ENCODE peak calls at places on chromosome 1, in four cellular contexts. T is K562, J is HepG2, S is GM12878. O is an unnamed sample.

GRCh38 chr1:147264158-147264768 is 21.8 kb downstream of the CHD1L start:
- DNase-seq in S (no peak), J (no peak), T (no peak), O (no peak)

GRCh38 chr1:241749041-241749798 is 97.1 kb downstream of the WDR64 start:
- DNase-seq in J (no peak), T (no peak), S (no peak), O (peak)

GRCh38 chr1:10965621-10966226 is 46.7 kb upstream of the TARDBP start:
- DNase-seq in J (no peak), T (no peak), S (peak), O (no peak)

GRCh38 chr1:111989531-111990025 is at the start of gene KCND3:
- DNase-seq in S (no peak), T (peak), J (no peak), O (peak)

GRCh38 chr1:180981596-180982387 is 40.9 kb downstream of the STX6 start:
- DNase-seq in T (no peak), J (no peak), S (peak), O (no peak)

GRCh38 chr1:41935226-41935625 is 16.5 kb upstream of the HIVEP3 start:
- DNase-seq in J (no peak), S (no peak), T (no peak), O (no peak)

GRCh38 chr1:234473123-234473522 is 5.9 kb downstream of the TARBP1 start:
- DNase-seq in T (no peak), J (no peak), S (no peak), O (no peak)

GRCh38 chr1:32798679-32799416 is 18.3 kb downstream of the YARS1 start:
- DNase-seq in J (no peak), S (peak), T (no peak), O (no peak)

GRCh38 chr1:17369466-17369865 is 2.5 kb upstream of the PADI6 start:
- DNase-seq in J (no peak), T (no peak), S (no peak), O (no peak)

GRCh38 chr1:155410931-155411330 is 90.2 kb downstream of the RUSC1 start:
- DNase-seq in J (no peak), S (peak), T (no peak), O (no peak)

GRCh38 chr1:154863702-154864174 is 6.3 kb downstream of the KCNN3 start:
- DNase-seq in T (peak), J (peak), S (peak), O (peak)

GRCh38 chr1:236794585-236795034 is 482 bp upstream of the MTR start:
- DNase-seq in T (no peak), S (no peak), J (no peak), O (no peak)

GRCh38 chr1:85278853-85279314 is 2.5 kb upstream of the BCL10 start:
- DNase-seq in J (no peak), T (peak), S (no peak), O (peak)

GRCh38 chr1:156804572-156805243 is 11.9 kb downstream of the SH2D2A start:
- DNase-seq in J (no peak), T (no peak), S (no peak), O (no peak)

GRCh38 chr1:84780000-84780716 is 89.9 kb upstream of the SSX2IP start:
- DNase-seq in S (no peak), T (no peak), J (no peak), O (no peak)

GRCh38 chr1:39491146-39491921 is at the start of gene BMP8A:
- DNase-seq in T (peak), J (peak), S (no peak), O (peak)

GRCh38 chr1:76059461-76059860 is 15.1 kb upstream of the ST6GALNAC3 start:
- DNase-seq in T (no peak), J (peak), S (no peak), O (no peak)

GRCh38 chr1:53590581-53591515 is 131.6 kb downstream of the DMRTB1 start:
- DNase-seq in J (no peak), S (no peak), T (no peak), O (no peak)

GRCh38 chr1:17819129-17819802 is 64.1 kb downstream of the ACTL8 start:
- DNase-seq in T (no peak), S (no peak), J (no peak), O (no peak)

GRCh38 chr1:226123591-226124471 is 61.3 kb downstream of the H3-3A start:
- DNase-seq in S (no peak), T (no peak), J (no peak), O (no peak)

GRCh38 chr1:40305451-40305850 is 11.6 kb downstream of the COL9A2 start:
- DNase-seq in J (no peak), S (no peak), T (no peak), O (peak)

GRCh38 chr1:202728951-202729350 is 18.7 kb upstream of the SYT2 start:
- DNase-seq in S (no peak), J (no peak), T (no peak), O (no peak)

GRCh38 chr1:18954270-18955071 is 2.0 kb downstream of the IFFO2 start:
- DNase-seq in T (no peak), S (no peak), J (no peak), O (no peak)

GRCh38 chr1:18957136-18957521 is 653 bp upstream of the IFFO2 start:
- DNase-seq in S (no peak), J (no peak), T (peak), O (no peak)

GRCh38 chr1:18955116-18955441 is 1.4 kb downstream of the IFFO2 start:
- DNase-seq in J (no peak), S (no peak), T (no peak), O (no peak)

GRCh38 chr1:18956189-18957135 is at the start of gene IFFO2:
- DNase-seq in J (peak), S (peak), T (peak), O (peak)

DNA sequence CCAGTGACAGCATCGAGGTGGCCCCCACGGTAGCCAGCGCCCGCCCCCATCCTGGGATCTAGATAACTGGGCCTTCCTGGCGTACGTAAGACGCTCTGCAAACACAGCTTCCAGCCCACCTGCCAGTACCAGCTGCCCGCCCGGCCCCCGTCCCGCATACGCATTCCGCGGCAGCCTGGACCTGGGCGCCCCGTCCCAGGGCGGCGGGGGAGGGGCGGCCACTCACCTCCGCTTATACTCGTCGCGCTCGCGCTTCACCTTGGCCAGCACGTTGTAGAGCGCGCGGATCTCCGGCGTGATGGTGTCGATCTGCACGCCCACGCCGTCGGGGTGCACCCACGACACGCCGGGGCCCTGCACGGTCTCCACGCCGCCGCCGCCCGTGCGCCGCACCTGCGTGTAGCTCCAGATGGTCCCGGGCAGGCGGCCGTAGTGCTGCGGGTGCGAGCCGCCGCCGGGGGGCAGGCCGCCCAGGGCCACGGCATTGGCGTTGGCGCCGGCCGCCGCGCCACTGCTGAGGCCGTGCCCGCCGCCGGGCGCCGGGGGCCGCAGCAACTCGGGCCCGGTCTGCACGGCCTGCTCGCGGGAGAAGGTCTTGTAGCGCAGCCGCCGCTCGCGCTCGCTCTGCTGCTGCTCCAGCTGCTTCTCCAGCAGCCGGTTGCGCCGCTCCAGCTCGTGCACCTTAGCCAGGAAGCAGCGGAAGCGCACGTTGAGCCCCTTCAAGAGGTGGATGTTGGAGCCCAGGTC is 861 bp downstream of the IFFO2 start:
- DNase-seq in J (no peak), T (peak), S (no peak), O (peak)
- TF ChIP-seq JUND in J (no peak), T (no peak), S (no peak), O (no peak)

DNA sequence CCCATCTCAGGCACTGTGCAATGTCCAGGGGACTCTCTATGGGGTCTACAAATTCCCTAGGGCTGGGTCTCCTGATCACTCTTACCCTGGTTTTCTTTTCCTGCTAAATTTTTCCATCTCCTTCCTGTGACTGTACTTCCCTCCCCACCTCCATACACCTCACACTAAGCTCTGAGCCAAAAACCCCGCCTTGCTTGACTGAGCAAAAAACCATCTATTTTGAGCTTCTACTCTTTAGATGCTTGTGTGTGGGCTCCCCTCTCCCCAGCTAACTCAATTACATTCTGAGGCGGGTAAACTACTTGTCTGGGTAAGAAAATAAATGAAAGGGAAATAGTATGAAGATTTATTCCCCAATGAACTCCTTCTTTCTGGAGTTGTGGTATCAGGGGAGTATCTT is 187.9 kb downstream of the PTPRU start:
- DNase-seq in J (no peak), S (no peak), T (no peak), O (no peak)
- TF ChIP-seq JUND in J (no peak), S (no peak), T (no peak), O (no peak)

GRCh38 chr1:5877683-5878530 is 114.3 kb downstream of the NPHP4 start:
- DNase-seq in J (peak), T (no peak), S (no peak), O (no peak)
- TF ChIP-seq JUND in J (no peak), T (no peak), S (no peak), O (no peak)

GRCh38 chr1:95084317-95085176 is 11.8 kb upstream of the ALG14 start:
- DNase-seq in J (peak), T (peak), S (no peak), O (no peak)
- TF ChIP-seq JUND in J (no peak), T (peak), S (no peak), O (no peak)

GRCh38 chr1:175127565-175127964 is 59.9 kb downstream of the TNN start:
- DNase-seq in S (no peak), T (no peak), J (no peak), O (no peak)
- TF ChIP-seq JUND in S (no peak), T (no peak), J (no peak), O (no peak)

DNA sequence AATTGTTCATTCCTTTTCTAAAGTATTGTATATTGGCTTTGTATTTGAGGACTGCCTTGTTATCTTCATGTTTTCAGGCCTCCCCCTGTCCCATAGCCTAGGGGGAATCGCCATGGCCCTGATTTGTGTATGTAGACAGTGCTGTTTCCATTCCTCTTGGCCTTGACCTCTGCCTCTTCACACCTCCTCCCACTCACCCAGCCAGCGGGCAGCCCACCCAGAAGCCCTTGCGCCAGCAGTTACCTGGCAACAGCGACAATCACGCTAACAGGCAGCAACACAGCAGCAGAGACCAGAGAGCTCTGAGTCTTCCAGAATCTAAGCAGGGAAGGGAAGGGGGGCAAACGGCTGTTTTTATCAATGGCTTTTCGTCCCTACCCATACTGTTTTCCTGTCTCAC is 50.0 kb upstream of the NPL start:
- DNase-seq in S (no peak), T (peak), J (peak), O (no peak)
- TF ChIP-seq JUND in S (no peak), T (no peak), J (no peak), O (no peak)

GRCh38 chr1:222897527-222898190 is 82.8 kb downstream of the DISP1 start:
- DNase-seq in T (no peak), S (no peak), J (no peak), O (no peak)
- TF ChIP-seq JUND in T (no peak), S (no peak), J (no peak), O (no peak)

DNA sequence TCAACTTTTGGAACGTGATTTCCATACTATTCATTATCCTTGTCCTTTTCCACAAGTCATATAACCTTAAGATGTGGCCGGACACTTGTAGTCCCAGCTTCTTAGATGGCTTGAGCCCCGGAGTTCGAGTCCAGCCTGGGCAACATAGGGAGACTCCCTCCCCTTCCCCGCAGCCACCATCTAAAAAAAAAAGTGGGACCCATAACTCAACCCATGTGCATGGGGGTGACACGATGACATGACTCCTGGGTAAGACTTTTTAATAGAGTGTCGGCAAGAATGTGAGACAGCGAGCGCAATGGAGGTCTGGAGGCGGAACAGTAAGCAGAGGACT is 25.7 kb downstream of the MIA3 start:
- DNase-seq in T (no peak), J (peak), S (no peak), O (no peak)
- TF ChIP-seq JUND in T (no peak), J (no peak), S (peak), O (no peak)

O was measured in T47D.